ENCODE peak calls at places on chromosomes 11 and 22, in five cellular contexts. C is SK-N-SH, K is HCT116, U is GM23338, T is hepatocyte. P is an unnamed sample.

GRCh38 chr22:49849161-49850020 is 4.3 kb upstream of the ZBED4 start:
- DNase-seq in C (peak), K (no peak), U (no peak), T (no peak), P (no peak)

GRCh38 chr11:104134760-104135159 is 29.2 kb downstream of the PDGFD start:
- DNase-seq in C (no peak), K (no peak), U (no peak), T (peak), P (no peak)

GRCh38 chr11:12725047-12725862 is 51.0 kb downstream of the TEAD1 start:
- DNase-seq in C (no peak), K (no peak), U (no peak), T (no peak), P (no peak)

GRCh38 chr11:8685306-8685705 is 2.7 kb downstream of the RPL27A start:
- DNase-seq in C (no peak), K (no peak), U (no peak), T (no peak), P (no peak)

GRCh38 chr11:43518407-43519165 is 159.9 kb downstream of the TTC17 start:
- DNase-seq in C (no peak), K (no peak), U (no peak), T (no peak), P (no peak)

GRCh38 chr22:37567991-37568390 is 7.7 kb downstream of the CDC42EP1 start:
- DNase-seq in C (no peak), K (no peak), U (no peak), T (no peak), P (no peak)

GRCh38 chr22:49308300-49308699 is 519.4 kb downstream of the BRD1 start:
- DNase-seq in C (no peak), K (no peak), U (no peak), T (no peak), P (no peak)

GRCh38 chr22:26045051-26045450 is 124.2 kb upstream of the SEZ6L start:
- DNase-seq in C (no peak), K (no peak), U (no peak), T (no peak), P (no peak)

GRCh38 chr22:37126882-37127281 is 17.4 kb upstream of the TMPRSS6 start:
- DNase-seq in C (peak), K (no peak), U (peak), T (no peak), P (peak)

GRCh38 chr11:13216019-13217006 is 61.3 kb upstream of the BMAL1 start:
- DNase-seq in C (no peak), K (peak), U (peak), T (peak), P (no peak)

GRCh38 chr22:50691521-50691920 is 18.9 kb downstream of the SHANK3 start:
- DNase-seq in C (no peak), K (peak), U (peak), T (no peak), P (peak)

GRCh38 chr11:77346906-77347603 is 45.6 kb upstream of the GDPD4 start:
- DNase-seq in C (no peak), K (no peak), U (no peak), T (no peak), P (no peak)

GRCh38 chr11:46868912-46869311 is 22.8 kb upstream of the CKAP5 start:
- DNase-seq in C (no peak), K (no peak), U (no peak), T (no peak), P (no peak)
- TF ChIP-seq EZH2phosphoT487 in C (no peak), K (no peak), U (no peak), T (no peak), P (no peak)

DNA sequence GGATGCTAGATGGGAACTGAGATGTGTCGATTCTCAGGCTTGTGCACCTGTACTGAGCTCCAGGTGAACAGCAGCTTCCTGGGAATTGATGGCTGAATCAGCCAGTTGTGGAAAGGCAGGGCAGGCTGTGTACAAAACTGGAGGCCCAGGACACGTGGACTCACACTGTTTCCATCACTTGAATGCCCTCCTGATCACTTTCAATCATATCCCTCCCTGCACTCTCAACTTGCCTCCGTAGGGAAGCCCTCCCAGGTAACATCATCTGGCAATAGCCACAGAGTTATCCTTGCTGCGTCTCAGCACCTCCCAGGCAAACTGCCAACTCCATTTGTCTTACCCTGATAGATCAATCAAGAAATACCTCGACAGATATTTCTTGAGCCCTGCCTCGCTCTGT is 10.1 kb downstream of the FAM83F start:
- DNase-seq in C (no peak), K (no peak), U (no peak), T (no peak), P (no peak)
- TF ChIP-seq EZH2phosphoT487 in C (no peak), K (no peak), U (no peak), T (no peak), P (no peak)

DNA sequence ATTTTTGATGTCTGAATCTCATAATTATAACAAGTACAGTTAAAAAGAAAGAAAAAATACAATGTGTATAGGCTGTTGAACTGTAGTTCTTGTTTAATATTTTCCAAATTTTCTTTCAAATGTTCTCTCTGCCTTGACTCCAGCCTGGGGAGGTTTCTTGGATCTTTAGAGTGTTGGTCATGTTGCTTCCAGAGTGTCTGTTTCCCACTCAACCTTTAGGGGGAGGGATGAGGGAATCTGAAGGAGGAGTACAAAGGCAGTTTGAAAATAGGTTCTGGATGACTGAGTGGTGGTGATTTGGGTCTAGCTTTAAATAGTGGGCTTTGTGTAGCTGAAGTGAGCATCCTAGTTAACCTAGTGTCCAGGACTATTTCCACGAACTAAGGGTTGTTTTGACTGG is 2.0 kb downstream of the CTNND1 start:
- DNase-seq in C (peak), K (no peak), U (peak), T (peak), P (no peak)
- TF ChIP-seq EZH2phosphoT487 in C (no peak), K (no peak), U (no peak), T (no peak), P (no peak)

DNA sequence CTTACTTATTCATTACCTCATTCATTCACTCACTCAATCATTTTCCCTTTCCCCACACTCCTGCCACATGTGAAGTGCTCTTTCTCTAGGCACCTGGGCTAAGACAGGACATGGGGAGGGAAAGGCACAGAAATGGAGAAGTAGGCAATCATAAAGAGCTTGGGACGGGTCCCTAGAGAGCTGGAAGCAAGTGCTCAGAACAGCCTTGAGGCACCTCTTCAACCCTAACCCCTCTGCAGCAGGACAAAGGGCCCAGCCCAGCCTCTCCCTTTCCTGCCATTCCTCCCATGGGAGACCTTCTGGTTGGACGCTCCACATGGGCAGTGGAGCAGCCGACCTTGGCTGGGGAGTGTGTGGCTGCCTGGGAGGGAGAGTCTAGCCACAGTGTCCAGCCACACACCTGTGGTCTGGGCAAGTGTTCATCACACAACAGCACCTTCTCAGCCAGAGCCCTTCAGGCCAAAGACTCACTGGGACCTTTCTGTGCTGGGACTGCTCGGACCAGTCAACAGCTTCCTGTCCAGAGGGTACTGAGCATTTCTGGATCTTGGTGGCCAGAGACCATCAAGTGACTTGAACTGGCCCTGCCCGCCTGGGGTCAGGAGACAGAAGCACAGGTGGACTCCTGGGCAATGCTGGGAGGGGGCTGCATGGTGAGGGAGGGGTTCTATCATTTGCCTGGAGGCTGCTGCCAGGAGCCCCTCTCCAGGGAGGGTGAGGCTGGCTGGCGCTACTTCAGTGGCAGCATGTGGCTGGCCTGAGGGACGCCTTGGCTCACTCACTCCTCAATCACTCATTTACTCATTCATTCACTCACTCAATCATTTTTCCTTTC is 1.0 kb upstream of the MUC5AC start:
- DNase-seq in C (no peak), K (no peak), U (no peak), T (peak), P (no peak)
- TF ChIP-seq EZH2phosphoT487 in C (no peak), K (no peak), U (no peak), T (no peak), P (no peak)

P was measured in OCI-LY7.